ENCODE peak calls at places on chromosomes 3 and 15, in seven cellular contexts. L is smooth muscle cell of the brain vasculature, N is NT2/D1, M is iris pigment epithelial cell, S is NCI-H1105 treated with DMSO at 0.1 percent for 48 hours, U is NCI-H2029 treated with DMSO at 0.1 percent for 48 hours, D is neural crest cell. T is an unnamed sample.

GRCh38 chr15:52284164-52284563 is 11.4 kb downstream of the MYO5C start:
- DNase-seq in L (no peak), N (no peak), M (peak; percentile 74), S (no peak), U (no peak), D (no peak), T (peak; percentile 53)

GRCh38 chr3:134797816-134798451 is 2.9 kb downstream of the EPHB1 start:
- DNase-seq in L (no peak), N (no peak), M (no peak), S (no peak), U (no peak), D (no peak), T (no peak)

GRCh38 chr15:59501531-59502113 is 63.6 kb downstream of the FAM81A start:
- DNase-seq in L (no peak), N (peak; percentile 61), M (peak; percentile 60), S (peak; percentile 29), U (peak; percentile 1), D (peak; percentile 48), T (peak; percentile 72)

GRCh38 chr3:167346171-167346570 is 33.9 kb downstream of the ZBBX start:
- DNase-seq in L (no peak), N (no peak), M (no peak), S (peak; percentile 97), U (no peak), D (no peak), T (no peak)

GRCh38 chr15:36106640-36107335 is 472.6 kb upstream of the CDIN1 start:
- DNase-seq in L (no peak), N (no peak), M (peak; percentile 44), S (peak; percentile 7), U (no peak), D (no peak), T (no peak)

GRCh38 chr15:61598655-61599054 is 369.6 kb upstream of the RORA start:
- DNase-seq in L (no peak), N (no peak), M (no peak), S (peak; percentile 92), U (no peak), D (no peak), T (no peak)

GRCh38 chr15:85598718-85599398 is 195.9 kb downstream of the KLHL25 start:
- DNase-seq in L (no peak), N (no peak), M (no peak), S (no peak), U (no peak), D (no peak), T (no peak)

GRCh38 chr3:58254144-58254543 is 16.6 kb downstream of the ABHD6 start:
- DNase-seq in L (no peak), N (no peak), M (no peak), S (no peak), U (no peak), D (no peak), T (no peak)

GRCh38 chr15:48040166-48040817 is 80.5 kb upstream of the SLC24A5 start:
- DNase-seq in L (no peak), N (no peak), M (peak; percentile 57), S (no peak), U (no peak), D (no peak), T (peak; percentile 43)

GRCh38 chr3:14581334-14582072 is 41.4 kb upstream of the GRIP2 start:
- DNase-seq in L (no peak), N (no peak), M (no peak), S (no peak), U (no peak), D (no peak), T (no peak)

GRCh38 chr3:195037017-195037373 is 234.0 kb downstream of the XXYLT1 start:
- DNase-seq in L (no peak), N (no peak), M (no peak), S (no peak), U (no peak), D (no peak), T (no peak)

GRCh38 chr15:96324192-96324895 is 6.2 kb upstream of the NR2F2 start:
- DNase-seq in L (no peak), N (no peak), M (peak; percentile 46), S (no peak), U (no peak), D (peak; percentile 23), T (peak; percentile 63)

GRCh38 chr3:16522820-16523219 is 9.3 kb upstream of the RFTN1 start:
- DNase-seq in L (no peak), N (no peak), M (no peak), S (no peak), U (peak; percentile 48), D (no peak), T (no peak)

GRCh38 chr3:116440196-116440595 is 5.1 kb downstream of the LSAMP start:
- DNase-seq in L (no peak), N (no peak), M (peak; percentile 55), S (no peak), U (no peak), D (no peak), T (peak; percentile 89)

GRCh38 chr3:110995461-110996226 is 76.0 kb upstream of the NECTIN3 start:
- DNase-seq in L (no peak), N (no peak), M (peak; percentile 66), S (no peak), U (no peak), D (no peak), T (peak; percentile 83)

GRCh38 chr15:29470794-29471193 is 201.2 kb upstream of the NSMCE3 start:
- DNase-seq in L (no peak), N (no peak), M (no peak), S (no peak), U (peak; percentile 2), D (no peak), T (no peak)

GRCh38 chr3:52247455-52248164 is 2.1 kb downstream of the PPM1M start:
- DNase-seq in L (no peak), N (no peak), M (no peak), S (no peak), U (no peak), D (no peak), T (no peak)

GRCh38 chr3:184099806-184100686 is 3.2 kb downstream of the HTR3E start:
- DNase-seq in L (no peak), N (no peak), M (no peak), S (no peak), U (no peak), D (no peak), T (no peak)

GRCh38 chr3:121155023-121155422 is 247.0 kb downstream of the STXBP5L start:
- DNase-seq in L (no peak), N (no peak), M (peak; percentile 0), S (no peak), U (no peak), D (no peak), T (no peak)

GRCh38 chr15:40291088-40291574 is 8.3 kb upstream of the ANKRD63 start:
- DNase-seq in L (no peak), N (no peak), M (peak; percentile 75), S (peak; percentile 10), U (no peak), D (peak; percentile 55), T (peak; percentile 56)

GRCh38 chr3:3726549-3726948 is 72.7 kb upstream of the LRRN1 start:
- DNase-seq in L (no peak), N (no peak), M (no peak), S (no peak), U (no peak), D (no peak), T (no peak)

GRCh38 chr15:68552773-68553172 is 26.0 kb upstream of the CORO2B start:
- DNase-seq in L (no peak), N (no peak), M (peak; percentile 59), S (no peak), U (no peak), D (no peak), T (no peak)